ENCODE peak calls at places on chromosomes 13 and 19, in four cellular contexts. S is uterus, L is NCI-H2081, E is HuH-7.5. C is an unnamed sample.

GRCh38 chr13:59269476-59269875 is 894.3 kb downstream of the DIAPH3 start:
- DNase-seq in S (no peak), L (no peak), E (no peak), C (no peak)

GRCh38 chr19:3683405-3683865 is 16.8 kb downstream of the PIP5K1C start:
- DNase-seq in S (peak; percentile 67), L (peak; percentile 54), E (no peak), C (no peak)

GRCh38 chr19:30214651-30215051 is 157.5 kb upstream of the ZNF536 start:
- DNase-seq in S (no peak), L (no peak), E (no peak), C (no peak)

GRCh38 chr19:12365094-12365371 is 450 bp downstream of the ZNF442 start:
- DNase-seq in S (no peak), L (no peak), E (peak; percentile 48), C (peak; percentile 10)

GRCh38 chr13:94140027-94140426 is 339.5 kb downstream of the DCT start:
- DNase-seq in S (no peak), L (no peak), E (no peak), C (no peak)

GRCh38 chr13:112128052-112128610 is 61.2 kb downstream of the SOX1 start:
- DNase-seq in S (no peak), L (no peak), E (no peak), C (no peak)

GRCh38 chr19:16373539-16373938 is 48.9 kb downstream of the KLF2 start:
- DNase-seq in S (peak; percentile 79), L (no peak), E (peak; percentile 50), C (no peak)

GRCh38 chr13:62583466-62583865 is 1167.8 kb upstream of the PCDH20 start:
- DNase-seq in S (no peak), L (no peak), E (no peak), C (no peak)

GRCh38 chr13:111335263-111335662 is 14.8 kb downstream of the TEX29 start:
- DNase-seq in S (no peak), L (no peak), E (no peak), C (peak; percentile 2)

GRCh38 chr13:60261432-60262351 is 98.0 kb upstream of the DIAPH3 start:
- DNase-seq in S (no peak), L (peak; percentile 96), E (no peak), C (no peak)

GRCh38 chr13:43786766-43787517 is at the start of gene ENOX1:
- DNase-seq in S (peak; percentile 68), L (peak; percentile 86), E (peak; percentile 33), C (peak; percentile 62)

GRCh38 chr13:32116210-32116609 is 84.6 kb downstream of the FRY start:
- DNase-seq in S (no peak), L (no peak), E (no peak), C (no peak)

GRCh38 chr19:50003810-50004419 is 21.3 kb downstream of the VRK3 start:
- DNase-seq in S (peak; percentile 56), L (no peak), E (no peak), C (no peak)

GRCh38 chr13:79382545-79383275 is 23.3 kb downstream of the RBM26 start:
- DNase-seq in S (no peak), L (peak; percentile 26), E (no peak), C (no peak)

GRCh38 chr13:22108283-22108897 is 437.5 kb downstream of the FGF9 start:
- DNase-seq in S (no peak), L (no peak), E (no peak), C (no peak)

GRCh38 chr13:77698211-77699058 is 948 bp downstream of the SLAIN1 start:
- DNase-seq in S (peak; percentile 18), L (peak; percentile 31), E (peak; percentile 58), C (peak; percentile 25)

GRCh38 chr19:46451352-46451751 is 20.0 kb downstream of the PNMA8A start:
- DNase-seq in S (no peak), L (no peak), E (no peak), C (peak; percentile 69)

GRCh38 chr13:41649659-41650058 is 192.3 kb downstream of the RGCC start:
- DNase-seq in S (no peak), L (no peak), E (no peak), C (no peak)

GRCh38 chr13:76696370-76696769 is 189.8 kb downstream of the KCTD12 start:
- DNase-seq in S (no peak), L (no peak), E (no peak), C (no peak)

GRCh38 chr19:47239610-47240296 is 8.8 kb upstream of the BBC3 start:
- DNase-seq in S (peak; percentile 57), L (peak; percentile 89), E (no peak), C (no peak)

GRCh38 chr13:48078251-48078656 is 16.6 kb downstream of the MED4 start:
- DNase-seq in S (no peak), L (peak; percentile 0), E (peak; percentile 22), C (no peak)

GRCh38 chr19:459724-460511 is 915 bp downstream of the SHC2 start:
- DNase-seq in S (peak; percentile 77), L (peak; percentile 85), E (peak; percentile 99), C (peak; percentile 55)

GRCh38 chr19:7294571-7295212 is 478 bp upstream of the INSR start:
- DNase-seq in S (peak; percentile 69), L (peak; percentile 74), E (peak; percentile 78), C (peak; percentile 74)

GRCh38 chr19:13262450-13262849 is 112.2 kb downstream of the IER2 start:
- DNase-seq in S (no peak), L (peak; percentile 25), E (peak; percentile 66), C (no peak)

GRCh38 chr13:54124700-54125099 is 1096.1 kb downstream of the OLFM4 start:
- DNase-seq in S (no peak), L (no peak), E (no peak), C (no peak)

GRCh38 chr19:45130888-45131615 is 29.7 kb downstream of the NKPD1 start:
- DNase-seq in S (no peak), L (peak; percentile 98), E (peak; percentile 64), C (peak; percentile 21)

GRCh38 chr19:58020129-58020528 is 13.7 kb upstream of the ZSCAN1 start:
- DNase-seq in S (no peak), L (no peak), E (no peak), C (no peak)

GRCh38 chr19:45960595-45961235 is 12.9 kb downstream of the NOVA2 start:
- DNase-seq in S (no peak), L (no peak), E (no peak), C (no peak)

GRCh38 chr13:30400376-30400775 is 21.9 kb upstream of the UBE2L5 start:
- DNase-seq in S (no peak), L (no peak), E (no peak), C (no peak)